ENCODE peak calls at places on chromosomes 1 and 21, in four cellular contexts. Z is psoas muscle, V is GM20000, H is heart left ventricle. D is an unnamed sample.

GRCh38 chr1:22738522-22738921 is 27.9 kb downstream of the EPHB2 start:
- DNase-seq in Z (no peak), V (no peak), H (no peak), D (no peak)

GRCh38 chr1:161172776-161173376 is 4.4 kb downstream of the B4GALT3 start:
- DNase-seq in Z (peak; percentile 72), V (no peak), H (peak; percentile 44), D (no peak)

GRCh38 chr1:9731051-9731537 is 79.6 kb downstream of the PIK3CD start:
- DNase-seq in Z (no peak), V (no peak), H (no peak), D (no peak)

GRCh38 chr1:230825804-230826160 is 42.5 kb downstream of the C1orf198 start:
- DNase-seq in Z (no peak), V (no peak), H (no peak), D (no peak)

GRCh38 chr1:23010734-23011449 is 4.8 kb downstream of the TEX46 start:
- DNase-seq in Z (no peak), V (no peak), H (no peak), D (no peak)

GRCh38 chr1:156076609-156077429 is 5.4 kb downstream of the MEX3A start:
- DNase-seq in Z (peak; percentile 68), V (peak; percentile 94), H (peak; percentile 64), D (peak; percentile 59)

GRCh38 chr1:215636258-215636965 is 69.3 kb downstream of the KCTD3 start:
- DNase-seq in Z (peak; percentile 68), V (no peak), H (no peak), D (no peak)

GRCh38 chr1:115459161-115459560 is 121.1 kb upstream of the NGF start:
- DNase-seq in Z (no peak), V (no peak), H (no peak), D (no peak)

GRCh38 chr1:147735423-147735822 is 25.0 kb downstream of the GJA5 start:
- DNase-seq in Z (no peak), V (no peak), H (no peak), D (no peak)

GRCh38 chr1:10001016-10001665 is 4.1 kb downstream of the RBP7 start:
- DNase-seq in Z (no peak), V (no peak), H (no peak), D (no peak)

GRCh38 chr1:193070942-193071341 is 11.5 kb downstream of the RO60 start:
- DNase-seq in Z (no peak), V (no peak), H (no peak), D (no peak)

GRCh38 chr1:46708121-46708520 is 10.8 kb downstream of the EFCAB14 start:
- DNase-seq in Z (no peak), V (no peak), H (no peak), D (no peak)

GRCh38 chr1:155325596-155325893 is 4.9 kb downstream of the RUSC1 start:
- DNase-seq in Z (no peak), V (no peak), H (no peak), D (no peak)

GRCh38 chr1:18581420-18581880 is 49.2 kb upstream of the PAX7 start:
- DNase-seq in Z (peak; percentile 56), V (peak; percentile 65), H (no peak), D (peak; percentile 76)

GRCh38 chr1:77037990-77038389 is 170.7 kb downstream of the ST6GALNAC5 start:
- DNase-seq in Z (no peak), V (no peak), H (no peak), D (no peak)

GRCh38 chr1:68232354-68233148 is at the start of gene WLS:
- DNase-seq in Z (peak; percentile 88), V (no peak), H (peak; percentile 83), D (no peak)

GRCh38 chr1:109788695-109789521 is 25.2 kb upstream of the EPS8L3 start:
- DNase-seq in Z (peak; percentile 45), V (peak; percentile 40), H (peak; percentile 8), D (peak; percentile 49)

GRCh38 chr1:7768583-7768982 is 2.5 kb upstream of the VAMP3 start:
- DNase-seq in Z (no peak), V (no peak), H (no peak), D (no peak)

GRCh38 chr21:45060089-45060488 is 14.3 kb upstream of the ADARB1 start:
- DNase-seq in Z (no peak), V (no peak), H (no peak), D (no peak)

GRCh38 chr1:48572632-48573258 is 100.7 kb upstream of the SPATA6 start:
- DNase-seq in Z (no peak), V (peak; percentile 45), H (peak; percentile 25), D (peak; percentile 56)

GRCh38 chr1:233172201-233172600 is 123.3 kb downstream of the PCNX2 start:
- DNase-seq in Z (no peak), V (no peak), H (no peak), D (no peak)

GRCh38 chr1:27645071-27645415 is 10.1 kb upstream of the FGR start:
- DNase-seq in Z (no peak), V (no peak), H (no peak), D (no peak)

GRCh38 chr1:171596705-171597104 is 25.3 kb upstream of the MYOCOS start:
- DNase-seq in Z (no peak), V (no peak), H (no peak), D (no peak)

GRCh38 chr1:104945406-104945805 is 1195.7 kb downstream of the AMY1C start:
- DNase-seq in Z (no peak), V (no peak), H (no peak), D (no peak)

GRCh38 chr1:107575226-107575625 is 389.8 kb downstream of the VAV3 start:
- DNase-seq in Z (no peak), V (no peak), H (no peak), D (no peak)
- TF ChIP-seq CTCF in Z (no peak), V (no peak), H (no peak), D (no peak)

GRCh38 chr21:18370292-18370691 is 33.3 kb downstream of the TMPRSS15 start:
- DNase-seq in Z (no peak), V (no peak), H (no peak), D (no peak)
- TF ChIP-seq CTCF in Z (no peak), V (no peak), H (no peak), D (no peak)

GRCh38 chr1:177959793-177960515 is 9.9 kb downstream of the SEC16B start:
- DNase-seq in Z (no peak), V (no peak), H (no peak), D (no peak)
- TF ChIP-seq CTCF in Z (peak; percentile 36), V (no peak), H (peak; percentile 43), D (no peak)

GRCh38 chr1:207711285-207711684 is 40.6 kb upstream of the CD46 start:
- DNase-seq in Z (no peak), V (no peak), H (no peak), D (no peak)
- TF ChIP-seq CTCF in Z (no peak), V (no peak), H (no peak), D (no peak)

GRCh38 chr1:237901284-237901870 is 10.7 kb upstream of the ZP4 start:
- DNase-seq in Z (no peak), V (no peak), H (no peak), D (peak; percentile 27)
- TF ChIP-seq CTCF in Z (peak; percentile 14), V (no peak), H (peak; percentile 43), D (peak; percentile 49)

D was measured in GM13977.